ENCODE peak calls at places on chromosome 5, in nine cellular contexts. W is CD4-positive, CD25-positive, alpha-beta regulatory T cell; Z is stimulated activated CD8-positive, alpha-beta memory T cell treated with anti-CD3 and anti-CD28 coated beads, Interleukin-7, amount 100 ng/mL, for 4 hours; T is nephron progenitor cell; U is HEK293T; V is COR-L47; H is B cell; M is left kidney; G is HFFc6. D is an unnamed sample.

GRCh38 chr5:139575751-139576150 is 14.6 kb downstream of the UBE2D2 start:
- DNase-seq in M (no peak), G (no peak), V (no peak), H (no peak), W (no peak), Z (no peak), T (no peak), U (no peak), D (no peak)

GRCh38 chr5:19891658-19892057 is 96.3 kb downstream of the CDH18 start:
- DNase-seq in M (no peak), Z (no peak), T (no peak), W (no peak), G (peak; percentile 60), U (no peak), H (no peak), V (no peak), D (peak; percentile 2)

GRCh38 chr5:107040907-107041306 is 629.8 kb downstream of the EFNA5 start:
- DNase-seq in T (no peak), H (no peak), W (no peak), G (no peak), U (no peak), V (no peak), Z (no peak), M (peak; percentile 7), D (no peak)

GRCh38 chr5:180607861-180608571 is 16.7 kb upstream of the SCGB3A1 start:
- DNase-seq in G (no peak), T (no peak), V (no peak), U (no peak), W (no peak), Z (no peak), M (peak; percentile 64), H (no peak), D (peak; percentile 57)

GRCh38 chr5:133327946-133328401 is 276.2 kb downstream of the HSPA4 start:
- DNase-seq in W (no peak), U (no peak), H (no peak), G (no peak), Z (no peak), M (no peak), T (no peak), V (no peak), D (no peak)

GRCh38 chr5:168992687-168993086 is 308.3 kb downstream of the SLIT3 start:
- DNase-seq in M (peak; percentile 82), V (no peak), G (no peak), Z (no peak), H (no peak), T (peak; percentile 36), U (peak; percentile 53), W (no peak), D (no peak)

GRCh38 chr5:179774442-179774841 is 19.3 kb upstream of the LTC4S start:
- DNase-seq in M (no peak), Z (no peak), U (no peak), H (no peak), T (no peak), V (no peak), W (no peak), G (no peak), D (no peak)

GRCh38 chr5:73215891-73216610 is 43.1 kb downstream of the TMEM174 start:
- DNase-seq in G (peak; percentile 72), T (peak; percentile 88), W (peak; percentile 43), M (peak; percentile 95), U (peak; percentile 89), Z (no peak), V (peak; percentile 77), H (no peak), D (peak; percentile 88)

GRCh38 chr5:129172561-129172960 is 78.0 kb downstream of the ISOC1 start:
- DNase-seq in H (no peak), U (no peak), T (no peak), Z (no peak), M (peak; percentile 32), W (no peak), V (no peak), G (no peak), D (peak; percentile 6)

GRCh38 chr5:142568271-142568995 is 117.5 kb downstream of the FGF1 start:
- DNase-seq in V (no peak), T (peak; percentile 51), W (no peak), G (no peak), U (no peak), H (no peak), M (peak; percentile 93), Z (no peak), D (no peak)

GRCh38 chr5:15966651-15967050 is 212.9 kb downstream of the MARCHF11 start:
- DNase-seq in H (no peak), U (no peak), W (no peak), G (no peak), V (no peak), T (no peak), M (no peak), Z (no peak), D (no peak)

GRCh38 chr5:138900281-138900965 is 25.3 kb upstream of the LRRTM2 start:
- DNase-seq in W (no peak), G (peak; percentile 12), T (no peak), H (no peak), U (no peak), M (no peak), Z (no peak), V (no peak), D (peak; percentile 50)

GRCh38 chr5:54719384-54720306 is 202.1 kb downstream of the SNX18 start:
- DNase-seq in W (no peak), M (peak; percentile 50), U (peak; percentile 37), T (peak; percentile 36), Z (no peak), H (no peak), G (peak; percentile 72), V (no peak), D (peak; percentile 57)

GRCh38 chr5:140767444-140767843 is 18.5 kb upstream of the PCDHA1 start:
- DNase-seq in U (no peak), W (no peak), Z (no peak), V (no peak), T (no peak), M (no peak), H (no peak), G (no peak), D (no peak)

GRCh38 chr5:21452429-21452828 is 1400.7 kb downstream of the CDH12 start:
- DNase-seq in M (no peak), V (no peak), U (no peak), G (no peak), W (no peak), T (no peak), H (no peak), Z (no peak), D (no peak)

GRCh38 chr5:77145666-77146065 is 58.6 kb upstream of the ZBED3 start:
- DNase-seq in V (no peak), G (peak; percentile 55), Z (no peak), U (no peak), H (no peak), M (no peak), T (no peak), W (no peak), D (peak; percentile 47)

GRCh38 chr5:111697881-111698757 is 58.9 kb downstream of the NREP start:
- DNase-seq in W (no peak), Z (no peak), M (no peak), H (no peak), U (peak; percentile 18), T (no peak), G (peak; percentile 34), V (no peak), D (no peak)

GRCh38 chr5:62326302-62326701 is 20.3 kb downstream of the KIF2A start:
- DNase-seq in U (no peak), M (no peak), Z (no peak), H (no peak), G (no peak), T (no peak), V (no peak), W (no peak), D (no peak)

GRCh38 chr5:147168578-147169327 is 66.1 kb upstream of the STK32A start:
- DNase-seq in V (no peak), U (no peak), W (no peak), G (no peak), M (no peak), Z (no peak), H (no peak), T (no peak), D (peak; percentile 76)

GRCh38 chr5:110896901-110897300 is 158.1 kb downstream of the SLC25A46 start:
- DNase-seq in U (no peak), W (no peak), Z (no peak), H (no peak), M (no peak), G (no peak), V (no peak), T (no peak), D (no peak)

GRCh38 chr5:145680744-145681143 is 154.4 kb downstream of the PRELID2 start:
- DNase-seq in U (no peak), G (no peak), Z (no peak), M (peak; percentile 22), V (no peak), T (peak; percentile 4), H (no peak), W (no peak), D (no peak)

GRCh38 chr5:165956854-165957253 is 2334.6 kb upstream of the WWC1 start:
- DNase-seq in W (no peak), Z (no peak), G (no peak), V (no peak), U (no peak), T (no peak), H (no peak), M (no peak), D (no peak)

GRCh38 chr5:141694479-141694878 is 12.4 kb upstream of the ARAP3 start:
- DNase-seq in W (no peak), M (no peak), Z (no peak), U (no peak), T (no peak), H (no peak), G (no peak), V (peak; percentile 28), D (no peak)

GRCh38 chr5:9621379-9621903 is 8.7 kb downstream of the TAS2R1 start:
- DNase-seq in Z (no peak), M (no peak), W (no peak), T (no peak), V (no peak), H (no peak), U (no peak), G (peak; percentile 15), D (peak; percentile 30)

GRCh38 chr5:6504677-6505414 is 56.2 kb downstream of the UBE2QL1 start:
- DNase-seq in U (no peak), W (no peak), V (peak; percentile 66), M (no peak), G (peak; percentile 1), H (no peak), Z (no peak), T (no peak), D (no peak)

GRCh38 chr5:158921441-158922262 is 178.1 kb downstream of the EBF1 start:
- DNase-seq in H (no peak), T (no peak), W (no peak), V (no peak), M (no peak), G (no peak), U (no peak), Z (no peak), D (no peak)

GRCh38 chr5:81151546-81151945 is 81.6 kb upstream of the CKMT2 start:
- DNase-seq in U (no peak), G (peak; percentile 39), Z (no peak), W (no peak), H (no peak), T (no peak), V (no peak), M (peak; percentile 44), D (peak; percentile 42)

GRCh38 chr5:57680686-57681085 is 198.1 kb upstream of the ACTBL2 start:
- DNase-seq in H (no peak), V (peak; percentile 91), U (no peak), T (no peak), M (no peak), G (no peak), Z (no peak), W (no peak), D (no peak)

GRCh38 chr5:172771439-172772111 is 580 bp upstream of the DUSP1 start:
- DNase-seq in H (no peak), Z (no peak), V (peak; percentile 42), U (no peak), M (no peak), W (no peak), G (no peak), T (no peak), D (peak; percentile 49)

GRCh38 chr5:65327582-65327981 is 154.1 kb downstream of the ADAMTS6 start:
- DNase-seq in U (no peak), G (peak; percentile 16), T (no peak), H (no peak), V (no peak), W (no peak), Z (no peak), M (no peak), D (no peak)

GRCh38 chr5:140966293-140967225 is at the start of gene PCDHAC2:
- DNase-seq in H (no peak), M (peak; percentile 86), Z (no peak), G (no peak), V (peak; percentile 34), W (no peak), U (no peak), T (peak; percentile 65), D (peak; percentile 62)